ENCODE peak calls at places on chromosomes 6 and 20, in nine cellular contexts. U is epithelial cell of esophagus; C is neural progenitor cell; G is IMR-90; J is CD8-positive, alpha-beta T cell; E is bronchial epithelial cell; M is HFF-Myc; B is AG04450; F is OCI-LY7. Q is an unnamed sample.

GRCh38 chr20:53767206-53767924 is 173.7 kb upstream of the ZNF217 start:
- DNase-seq in U (no peak), C (no peak), G (no peak), J (no peak), E (no peak), M (no peak), B (no peak), F (no peak), Q (peak)

GRCh38 chr6:34149831-34150400 is 4.0 kb upstream of the GRM4 start:
- DNase-seq in U (no peak), C (peak), G (no peak), J (no peak), E (no peak), M (no peak), B (no peak), F (no peak), Q (peak)

GRCh38 chr6:160971151-160971550 is 20.4 kb upstream of the MAP3K4 start:
- DNase-seq in U (no peak), C (no peak), G (no peak), J (no peak), E (no peak), M (no peak), B (no peak), F (no peak), Q (no peak)

GRCh38 chr6:11685411-11686093 is 93.1 kb downstream of the ADTRP start:
- DNase-seq in U (peak), C (no peak), G (peak), J (no peak), E (peak), M (no peak), B (peak), F (no peak), Q (no peak)

GRCh38 chr6:100167585-100167984 is 173.6 kb upstream of the MCHR2 start:
- DNase-seq in U (no peak), C (no peak), G (no peak), J (no peak), E (no peak), M (no peak), B (no peak), F (no peak), Q (peak)

GRCh38 chr6:132693478-132693877 is 20.4 kb downstream of the VNN1 start:
- DNase-seq in U (no peak), C (no peak), G (peak), J (no peak), E (no peak), M (no peak), B (no peak), F (no peak), Q (no peak)

GRCh38 chr6:118288355-118289124 is 259.6 kb upstream of the PLN start:
- DNase-seq in U (no peak), C (no peak), G (peak), J (no peak), E (peak), M (no peak), B (no peak), F (no peak), Q (no peak)

GRCh38 chr20:52972965-52973819 is 1.0 kb downstream of the TSHZ2 start:
- DNase-seq in U (peak), C (peak), G (no peak), J (no peak), E (no peak), M (no peak), B (no peak), F (no peak), Q (peak)

GRCh38 chr6:39881851-39882566 is 52.3 kb downstream of the MOCS1 start:
- DNase-seq in U (no peak), C (no peak), G (peak), J (no peak), E (no peak), M (peak), B (peak), F (no peak), Q (no peak)

GRCh38 chr20:32510601-32511357 is 74.4 kb downstream of the NOL4L start:
- DNase-seq in U (peak), C (no peak), G (no peak), J (no peak), E (peak), M (no peak), B (no peak), F (no peak), Q (peak)

GRCh38 chr20:13302647-13303425 is 81.8 kb downstream of the ISM1 start:
- DNase-seq in U (peak), C (peak), G (no peak), J (peak), E (peak), M (no peak), B (no peak), F (peak), Q (peak)

GRCh38 chr6:24026050-24026449 is 100.0 kb upstream of the NRSN1 start:
- DNase-seq in U (no peak), C (no peak), G (no peak), J (no peak), E (no peak), M (no peak), B (no peak), F (no peak), Q (no peak)

GRCh38 chr20:24989162-24989561 is 3.4 kb downstream of the APMAP start:
- DNase-seq in U (no peak), C (no peak), G (no peak), J (no peak), E (no peak), M (no peak), B (no peak), F (no peak), Q (peak)

GRCh38 chr6:54737247-54737646 is 109.3 kb upstream of the FAM83B start:
- DNase-seq in U (no peak), C (peak), G (no peak), J (no peak), E (no peak), M (no peak), B (no peak), F (peak), Q (peak)

GRCh38 chr6:21955196-21955595 is 341.6 kb downstream of the PRL start:
- DNase-seq in U (no peak), C (no peak), G (no peak), J (no peak), E (no peak), M (no peak), B (no peak), F (no peak), Q (no peak)

GRCh38 chr20:2507875-2508630 is 662 bp downstream of the ZNF343 start:
- DNase-seq in U (peak), C (no peak), G (peak), J (no peak), E (peak), M (no peak), B (no peak), F (peak), Q (no peak)

GRCh38 chr6:126181173-126181741 is 158.7 kb upstream of the CENPW start:
- DNase-seq in U (no peak), C (no peak), G (no peak), J (no peak), E (no peak), M (no peak), B (no peak), F (no peak), Q (no peak)

GRCh38 chr6:163010145-163010544 is 282.4 kb downstream of the PACRG start:
- DNase-seq in U (no peak), C (no peak), G (no peak), J (no peak), E (no peak), M (no peak), B (no peak), F (no peak), Q (no peak)

GRCh38 chr6:126919947-126920346 is 198.5 kb upstream of the RSPO3 start:
- DNase-seq in U (peak), C (no peak), G (peak), J (no peak), E (peak), M (peak), B (peak), F (no peak), Q (no peak)

GRCh38 chr20:48738399-48739304 is 89.1 kb downstream of the PREX1 start:
- DNase-seq in U (no peak), C (no peak), G (no peak), J (no peak), E (no peak), M (no peak), B (no peak), F (peak), Q (no peak)

GRCh38 chr6:72922401-72922800 is 300.5 kb downstream of the KCNQ5 start:
- DNase-seq in U (no peak), C (no peak), G (peak), J (no peak), E (no peak), M (no peak), B (no peak), F (no peak), Q (no peak)

GRCh38 chr6:133046576-133046975 is 194.6 kb upstream of the EYA4 start:
- DNase-seq in U (no peak), C (no peak), G (no peak), J (no peak), E (no peak), M (no peak), B (no peak), F (no peak), Q (no peak)

GRCh38 chr6:143248359-143248758 is 187.7 kb downstream of the AIG1 start:
- DNase-seq in U (no peak), C (no peak), G (no peak), J (no peak), E (no peak), M (no peak), B (no peak), F (no peak), Q (no peak)

DNA sequence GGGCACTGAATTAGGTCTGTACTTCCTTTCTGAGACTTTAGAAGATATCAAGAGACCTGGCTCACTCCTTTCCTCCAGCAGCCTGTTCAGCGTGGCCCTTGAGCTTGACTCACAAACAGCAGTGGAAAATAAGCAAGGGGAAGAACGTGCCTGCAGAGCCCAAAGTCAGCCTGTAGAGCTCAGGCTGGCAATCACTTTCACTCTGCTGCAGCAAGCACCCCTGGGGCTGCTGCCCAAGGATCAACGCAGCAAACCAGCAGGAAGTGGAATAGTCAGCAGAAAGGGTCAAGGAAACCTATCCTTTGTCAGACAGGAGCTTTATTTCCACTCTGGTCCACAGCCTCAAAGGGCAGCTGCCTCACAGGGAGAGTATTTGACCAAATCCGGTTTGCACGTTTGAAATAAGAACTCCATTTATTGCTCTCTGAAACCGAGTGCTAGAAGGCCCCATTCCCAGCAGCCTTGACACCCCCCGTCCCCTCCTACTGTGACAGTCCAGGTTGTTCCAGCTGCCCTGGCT is 77.4 kb downstream of the PRDM1 start:
- DNase-seq in U (no peak), C (peak), G (peak), J (no peak), E (no peak), M (peak), B (peak), F (peak), Q (peak)
- TF ChIP-seq CTCF in U (no peak), C (no peak), G (peak), J (no peak), E (no peak), M (no peak), B (peak), F (no peak), Q (peak)

GRCh38 chr6:140036176-140036575 is 661.7 kb upstream of the CITED2 start:
- DNase-seq in U (no peak), C (no peak), G (no peak), J (no peak), E (no peak), M (no peak), B (no peak), F (no peak), Q (no peak)
- H3K4me3 ChIP-seq in U (no peak), C (no peak), G (no peak), J (no peak), E (no peak), M (no peak), B (no peak), F (no peak), Q (no peak)

DNA sequence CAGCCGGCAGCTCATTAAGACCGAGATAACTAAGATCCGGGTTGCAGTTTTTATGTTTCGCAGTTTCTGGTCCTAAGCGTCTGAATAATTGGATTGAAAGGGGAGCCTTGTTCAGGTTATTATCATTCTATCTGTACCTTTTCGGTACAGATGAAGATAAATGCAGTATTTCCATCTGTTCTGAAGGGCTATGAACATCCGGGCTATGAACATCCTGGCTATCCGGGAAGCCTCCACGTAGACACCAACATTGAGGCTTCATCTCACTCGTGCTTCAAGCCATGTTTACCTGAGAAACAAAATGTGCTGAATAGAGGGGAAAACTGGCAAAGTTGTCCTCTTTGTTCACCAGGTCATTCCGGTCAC is 399 bp upstream of the REPS1 start:
- DNase-seq in U (no peak), C (peak), G (peak), J (no peak), E (no peak), M (no peak), B (no peak), F (no peak), Q (no peak)
- TF ChIP-seq CTCF in U (no peak), C (no peak), G (no peak), J (peak), E (no peak), M (peak), B (no peak), F (peak), Q (no peak)

DNA sequence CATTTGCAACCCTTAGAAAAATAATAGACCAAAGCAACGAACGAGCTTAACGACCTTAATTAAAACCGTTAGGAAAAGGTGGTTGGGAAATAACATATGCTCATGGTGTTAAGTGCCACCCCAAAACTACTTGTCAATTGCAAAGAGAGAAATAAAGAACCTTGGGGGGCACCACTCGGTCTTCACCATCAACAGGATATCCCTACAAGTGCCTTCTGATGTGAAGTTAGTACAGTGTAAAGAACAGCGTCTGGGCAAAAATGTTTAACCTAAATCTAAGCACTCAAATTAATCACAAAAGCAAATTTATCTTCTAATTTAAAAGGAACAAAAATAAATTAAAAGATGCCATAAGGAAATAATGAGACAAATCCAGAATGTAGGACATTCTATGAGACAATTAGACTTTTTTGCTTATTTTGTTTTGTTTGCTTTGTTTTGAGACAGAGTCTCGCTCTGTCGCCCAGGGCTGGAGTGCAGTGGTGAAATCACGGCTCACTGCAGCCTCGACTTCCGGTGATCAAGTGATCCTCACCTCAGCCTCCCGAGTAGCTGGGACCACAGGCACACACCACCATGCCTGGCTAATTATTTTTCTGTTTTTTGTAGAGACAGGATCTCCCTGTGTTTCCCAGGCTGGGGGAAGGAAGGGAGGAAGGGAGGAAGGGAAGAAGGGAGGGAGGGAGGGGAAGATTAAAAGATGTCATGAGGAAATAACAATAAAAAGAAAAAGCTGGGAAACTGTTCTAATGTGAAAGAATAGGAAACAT is 41.3 kb upstream of the BTN3A2 start:
- DNase-seq in U (no peak), C (no peak), G (no peak), J (no peak), E (no peak), M (no peak), B (no peak), F (no peak), Q (no peak)
- H3K4me3 ChIP-seq in U (no peak), C (no peak), G (no peak), J (no peak), E (no peak), M (no peak), B (no peak), F (no peak), Q (no peak)